ENCODE peak calls at places on chromosomes 12 and 14, in nine cellular contexts. One of them, this sample, is unnamed. For H3K4me1, the result is how much of the 10 kb centered on the place peaks cover.

GRCh38 chr14:53710615-53711014 is 246.0 kb downstream of the BMP4 start:
- DNase-seq in HAP-1: no peak
- DNase-seq in stomach: no peak
- DNase-seq in mammary epithelial cell: peak
- DNase-seq in hepatocyte: no peak
- DNase-seq in right cardiac atrium: no peak
- DNase-seq in kidney: no peak
- DNase-seq in CD8-positive, alpha-beta T cell: no peak
- DNase-seq in transverse colon: no peak
- DNase-seq in this sample: no peak

GRCh38 chr12:130827432-130827831 is 11.6 kb downstream of the STX2 start:
- DNase-seq in transverse colon: no peak
- DNase-seq in kidney: no peak
- DNase-seq in HAP-1: no peak
- DNase-seq in right cardiac atrium: no peak
- DNase-seq in hepatocyte: peak
- DNase-seq in mammary epithelial cell: no peak
- DNase-seq in CD8-positive, alpha-beta T cell: no peak
- DNase-seq in stomach: no peak
- DNase-seq in this sample: no peak

GRCh38 chr12:9392842-9393241 is 184.6 kb upstream of the PZP start:
- DNase-seq in transverse colon: no peak
- DNase-seq in right cardiac atrium: no peak
- DNase-seq in HAP-1: no peak
- DNase-seq in mammary epithelial cell: no peak
- DNase-seq in CD8-positive, alpha-beta T cell: no peak
- DNase-seq in stomach: no peak
- DNase-seq in kidney: no peak
- DNase-seq in hepatocyte: no peak
- DNase-seq in this sample: no peak

GRCh38 chr12:75766263-75767160 is 255.1 kb upstream of the KRR1 start:
- DNase-seq in CD8-positive, alpha-beta T cell: no peak
- DNase-seq in right cardiac atrium: no peak
- DNase-seq in mammary epithelial cell: peak
- DNase-seq in transverse colon: no peak
- DNase-seq in kidney: no peak
- DNase-seq in hepatocyte: no peak
- DNase-seq in HAP-1: peak
- DNase-seq in stomach: no peak
- DNase-seq in this sample: no peak

GRCh38 chr12:124554429-124555029 is 12.9 kb downstream of the NCOR2 start:
- DNase-seq in kidney: peak
- DNase-seq in transverse colon: no peak
- DNase-seq in CD8-positive, alpha-beta T cell: no peak
- DNase-seq in hepatocyte: no peak
- DNase-seq in mammary epithelial cell: no peak
- DNase-seq in stomach: no peak
- DNase-seq in right cardiac atrium: no peak
- DNase-seq in HAP-1: no peak
- DNase-seq in this sample: peak

GRCh38 chr12:123808167-123808566 is 46.1 kb downstream of the DNAH10 start:
- DNase-seq in right cardiac atrium: no peak
- DNase-seq in kidney: no peak
- DNase-seq in CD8-positive, alpha-beta T cell: no peak
- DNase-seq in stomach: no peak
- DNase-seq in transverse colon: no peak
- DNase-seq in HAP-1: no peak
- DNase-seq in mammary epithelial cell: no peak
- DNase-seq in hepatocyte: peak
- DNase-seq in this sample: no peak

GRCh38 chr14:68244272-68244975 is 424.8 kb downstream of the RAD51B start:
- DNase-seq in mammary epithelial cell: no peak
- DNase-seq in hepatocyte: no peak
- DNase-seq in CD8-positive, alpha-beta T cell: no peak
- DNase-seq in HAP-1: no peak
- DNase-seq in transverse colon: no peak
- DNase-seq in kidney: no peak
- DNase-seq in stomach: no peak
- DNase-seq in right cardiac atrium: no peak
- DNase-seq in this sample: no peak

GRCh38 chr12:1797011-1797901 is 23.1 kb upstream of the LRTM2 start:
- DNase-seq in stomach: peak
- DNase-seq in kidney: peak
- DNase-seq in mammary epithelial cell: no peak
- DNase-seq in CD8-positive, alpha-beta T cell: no peak
- DNase-seq in hepatocyte: no peak
- DNase-seq in transverse colon: peak
- DNase-seq in HAP-1: no peak
- DNase-seq in right cardiac atrium: peak
- DNase-seq in this sample: peak

GRCh38 chr12:42756841-42757661 is 167.5 kb upstream of the PRICKLE1 start:
- DNase-seq in stomach: no peak
- DNase-seq in HAP-1: peak
- DNase-seq in right cardiac atrium: no peak
- DNase-seq in hepatocyte: peak
- DNase-seq in CD8-positive, alpha-beta T cell: no peak
- DNase-seq in kidney: no peak
- DNase-seq in transverse colon: no peak
- DNase-seq in mammary epithelial cell: peak
- DNase-seq in this sample: no peak

GRCh38 chr12:66516133-66516532 is 162.7 kb downstream of the GRIP1 start:
- DNase-seq in stomach: no peak
- DNase-seq in right cardiac atrium: no peak
- DNase-seq in HAP-1: no peak
- DNase-seq in kidney: no peak
- DNase-seq in transverse colon: no peak
- DNase-seq in hepatocyte: no peak
- DNase-seq in CD8-positive, alpha-beta T cell: no peak
- DNase-seq in mammary epithelial cell: peak
- DNase-seq in this sample: no peak

GRCh38 chr12:111454716-111455447 is 49.2 kb downstream of the SH2B3 start:
- DNase-seq in HAP-1: no peak
- DNase-seq in stomach: no peak
- DNase-seq in hepatocyte: no peak
- DNase-seq in kidney: no peak
- DNase-seq in transverse colon: no peak
- DNase-seq in CD8-positive, alpha-beta T cell: no peak
- DNase-seq in right cardiac atrium: no peak
- DNase-seq in mammary epithelial cell: no peak
- DNase-seq in this sample: no peak

GRCh38 chr14:38553586-38553985 is 297.7 kb upstream of the CLEC14A start:
- DNase-seq in HAP-1: no peak
- DNase-seq in right cardiac atrium: no peak
- DNase-seq in CD8-positive, alpha-beta T cell: no peak
- DNase-seq in transverse colon: no peak
- DNase-seq in hepatocyte: no peak
- DNase-seq in mammary epithelial cell: no peak
- DNase-seq in kidney: no peak
- DNase-seq in stomach: no peak
- DNase-seq in this sample: no peak

GRCh38 chr14:51504626-51505025 is 147.1 kb upstream of the FRMD6 start:
- DNase-seq in right cardiac atrium: no peak
- DNase-seq in CD8-positive, alpha-beta T cell: no peak
- DNase-seq in stomach: no peak
- DNase-seq in transverse colon: no peak
- DNase-seq in hepatocyte: no peak
- DNase-seq in kidney: no peak
- DNase-seq in HAP-1: no peak
- DNase-seq in mammary epithelial cell: no peak
- DNase-seq in this sample: no peak

GRCh38 chr12:49131973-49132461 is 822 bp upstream of the TUBA1B start:
- DNase-seq in stomach: no peak
- DNase-seq in CD8-positive, alpha-beta T cell: no peak
- DNase-seq in right cardiac atrium: no peak
- DNase-seq in mammary epithelial cell: peak
- DNase-seq in HAP-1: peak
- DNase-seq in transverse colon: peak
- DNase-seq in kidney: no peak
- DNase-seq in hepatocyte: peak
- DNase-seq in this sample: no peak

GRCh38 chr12:109594566-109595317 is 21.1 kb downstream of the MVK start:
- DNase-seq in hepatocyte: no peak
- DNase-seq in right cardiac atrium: no peak
- DNase-seq in mammary epithelial cell: no peak
- DNase-seq in transverse colon: no peak
- DNase-seq in kidney: no peak
- DNase-seq in stomach: no peak
- DNase-seq in CD8-positive, alpha-beta T cell: no peak
- DNase-seq in HAP-1: no peak
- DNase-seq in this sample: peak

GRCh38 chr14:75217508-75218206 is 41.2 kb upstream of the TMED10 start:
- DNase-seq in mammary epithelial cell: peak
- DNase-seq in right cardiac atrium: no peak
- DNase-seq in stomach: no peak
- DNase-seq in kidney: no peak
- DNase-seq in HAP-1: no peak
- DNase-seq in hepatocyte: no peak
- DNase-seq in CD8-positive, alpha-beta T cell: no peak
- DNase-seq in transverse colon: no peak
- DNase-seq in this sample: no peak

GRCh38 chr14:57199911-57200310 is 68.8 kb downstream of the EXOC5 start:
- DNase-seq in right cardiac atrium: no peak
- DNase-seq in stomach: no peak
- DNase-seq in CD8-positive, alpha-beta T cell: no peak
- DNase-seq in HAP-1: no peak
- DNase-seq in kidney: no peak
- DNase-seq in transverse colon: no peak
- DNase-seq in hepatocyte: no peak
- DNase-seq in mammary epithelial cell: peak
- DNase-seq in this sample: no peak

GRCh38 chr14:68884031-68885030 is 91.5 kb upstream of the ZFP36L1 start:
- DNase-seq in HAP-1: no peak
- DNase-seq in kidney: peak
- DNase-seq in hepatocyte: no peak
- DNase-seq in CD8-positive, alpha-beta T cell: no peak
- DNase-seq in mammary epithelial cell: peak
- DNase-seq in transverse colon: peak
- DNase-seq in stomach: no peak
- DNase-seq in right cardiac atrium: peak
- DNase-seq in this sample: peak

GRCh38 chr12:40106655-40107054 is 774 bp upstream of the SLC2A13 start:
- DNase-seq in mammary epithelial cell: no peak
- DNase-seq in HAP-1: no peak
- DNase-seq in stomach: no peak
- DNase-seq in transverse colon: no peak
- DNase-seq in kidney: no peak
- DNase-seq in CD8-positive, alpha-beta T cell: no peak
- DNase-seq in hepatocyte: no peak
- DNase-seq in right cardiac atrium: no peak
- DNase-seq in this sample: no peak

GRCh38 chr12:67658486-67658885 is 9.9 kb downstream of the DYRK2 start:
- DNase-seq in HAP-1: no peak
- DNase-seq in mammary epithelial cell: no peak
- DNase-seq in transverse colon: no peak
- DNase-seq in right cardiac atrium: no peak
- DNase-seq in kidney: no peak
- DNase-seq in stomach: no peak
- DNase-seq in CD8-positive, alpha-beta T cell: no peak
- DNase-seq in hepatocyte: no peak
- DNase-seq in this sample: no peak

DNA sequence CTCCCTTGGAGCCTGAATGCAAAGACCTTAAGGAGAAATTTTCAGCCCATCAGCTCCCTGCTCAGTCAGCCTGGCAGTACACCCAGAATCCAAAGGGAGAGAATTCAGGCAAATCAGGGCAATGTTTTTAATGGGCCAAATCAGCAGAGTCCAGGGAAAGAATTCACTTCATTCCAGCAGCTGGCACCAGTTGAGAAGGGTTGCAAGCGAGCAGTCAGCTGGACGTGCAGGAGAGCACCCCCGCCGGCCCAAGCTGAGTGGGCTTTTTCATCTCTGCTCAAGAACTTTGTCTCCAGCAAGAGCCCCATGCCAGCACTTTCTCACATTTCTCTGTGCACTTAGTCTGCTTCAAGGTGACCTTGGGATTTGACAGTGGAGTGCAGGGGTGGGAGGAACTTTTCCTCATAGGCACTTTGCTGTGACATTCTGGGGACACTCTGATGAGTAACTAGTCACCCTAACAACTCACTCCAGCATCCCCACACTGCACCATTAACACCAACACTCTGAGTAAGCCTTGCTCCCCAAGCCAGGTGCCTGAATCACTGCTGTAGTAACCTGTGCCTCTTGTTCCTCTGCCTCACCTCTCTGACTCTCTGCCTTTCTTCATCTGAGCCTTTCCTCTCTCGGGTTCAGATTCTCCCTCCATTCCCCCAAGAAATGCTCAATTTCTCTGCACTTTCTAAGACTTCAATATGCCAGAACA is 2.2 kb downstream of the ENDOU start:
- DNase-seq in CD8-positive, alpha-beta T cell: no peak
- DNase-seq in hepatocyte: no peak
- DNase-seq in stomach: no peak
- DNase-seq in right cardiac atrium: no peak
- DNase-seq in mammary epithelial cell: peak
- DNase-seq in HAP-1: no peak
- DNase-seq in kidney: no peak
- DNase-seq in transverse colon: no peak
- DNase-seq in this sample: no peak
- H3K4me1 ChIP-seq in CD8-positive, alpha-beta T cell: under half
- H3K4me1 ChIP-seq in hepatocyte: under half
- H3K4me1 ChIP-seq in stomach: under half
- H3K4me1 ChIP-seq in right cardiac atrium: under half
- H3K4me1 ChIP-seq in mammary epithelial cell: under half
- H3K4me1 ChIP-seq in HAP-1: under half
- H3K4me1 ChIP-seq in kidney: under half
- H3K4me1 ChIP-seq in transverse colon: under half
- H3K4me1 ChIP-seq in this sample: under half

GRCh38 chr12:121578230-121579189 is 2.3 kb downstream of the KDM2B start:
- DNase-seq in kidney: peak
- DNase-seq in HAP-1: peak
- DNase-seq in transverse colon: peak
- DNase-seq in mammary epithelial cell: no peak
- DNase-seq in CD8-positive, alpha-beta T cell: no peak
- DNase-seq in hepatocyte: no peak
- DNase-seq in right cardiac atrium: peak
- DNase-seq in stomach: no peak
- DNase-seq in this sample: no peak
- H3K4me1 ChIP-seq in kidney: under half
- H3K4me1 ChIP-seq in HAP-1: under half
- H3K4me1 ChIP-seq in transverse colon: under half
- H3K4me1 ChIP-seq in mammary epithelial cell: under half
- H3K4me1 ChIP-seq in CD8-positive, alpha-beta T cell: under half
- H3K4me1 ChIP-seq in hepatocyte: under half
- H3K4me1 ChIP-seq in right cardiac atrium: under half
- H3K4me1 ChIP-seq in stomach: half or more
- H3K4me1 ChIP-seq in this sample: half or more

GRCh38 chr14:71553779-71554178 is 378.4 kb upstream of the RGS6 start:
- DNase-seq in transverse colon: no peak
- DNase-seq in kidney: no peak
- DNase-seq in hepatocyte: no peak
- DNase-seq in HAP-1: no peak
- DNase-seq in mammary epithelial cell: no peak
- DNase-seq in right cardiac atrium: no peak
- DNase-seq in CD8-positive, alpha-beta T cell: no peak
- DNase-seq in stomach: no peak
- DNase-seq in this sample: no peak
- H3K4me1 ChIP-seq in transverse colon: under half
- H3K4me1 ChIP-seq in kidney: under half
- H3K4me1 ChIP-seq in hepatocyte: under half
- H3K4me1 ChIP-seq in HAP-1: under half
- H3K4me1 ChIP-seq in mammary epithelial cell: under half
- H3K4me1 ChIP-seq in right cardiac atrium: under half
- H3K4me1 ChIP-seq in CD8-positive, alpha-beta T cell: under half
- H3K4me1 ChIP-seq in stomach: under half
- H3K4me1 ChIP-seq in this sample: under half

GRCh38 chr14:61330511-61330910 is 9.1 kb downstream of the PRKCH start:
- DNase-seq in hepatocyte: no peak
- DNase-seq in right cardiac atrium: no peak
- DNase-seq in mammary epithelial cell: no peak
- DNase-seq in transverse colon: no peak
- DNase-seq in CD8-positive, alpha-beta T cell: no peak
- DNase-seq in kidney: no peak
- DNase-seq in HAP-1: no peak
- DNase-seq in stomach: no peak
- DNase-seq in this sample: no peak
- H3K4me1 ChIP-seq in hepatocyte: under half
- H3K4me1 ChIP-seq in right cardiac atrium: under half
- H3K4me1 ChIP-seq in mammary epithelial cell: under half
- H3K4me1 ChIP-seq in transverse colon: under half
- H3K4me1 ChIP-seq in CD8-positive, alpha-beta T cell: half or more
- H3K4me1 ChIP-seq in kidney: under half
- H3K4me1 ChIP-seq in HAP-1: under half
- H3K4me1 ChIP-seq in stomach: under half
- H3K4me1 ChIP-seq in this sample: under half